ENCODE peak calls at places on chromosomes 7 and 10, in seven cellular contexts. One of them, this sample, is unnamed. For H3K4me1, the result is how much of the 10 kb centered on the place peaks cover.

GRCh38 chr7:47379629-47380324 is 202.1 kb downstream of the TNS3 start:
- DNase-seq in lower lobe of right lung: peak
- DNase-seq in cardiac muscle cell: peak
- DNase-seq in CD8-positive, alpha-beta memory T cell: no peak
- DNase-seq in ovary: peak
- DNase-seq in IMR-90: peak
- DNase-seq in neural progenitor cell: peak
- DNase-seq in this sample: peak

GRCh38 chr10:79084012-79084971 is 15.5 kb downstream of the ZMIZ1 start:
- DNase-seq in CD8-positive, alpha-beta memory T cell: no peak
- DNase-seq in lower lobe of right lung: peak
- DNase-seq in ovary: peak
- DNase-seq in cardiac muscle cell: no peak
- DNase-seq in neural progenitor cell: no peak
- DNase-seq in IMR-90: peak
- DNase-seq in this sample: no peak

GRCh38 chr7:68730871-68731403 is 867.3 kb upstream of the AUTS2 start:
- DNase-seq in lower lobe of right lung: peak
- DNase-seq in neural progenitor cell: no peak
- DNase-seq in IMR-90: no peak
- DNase-seq in cardiac muscle cell: no peak
- DNase-seq in CD8-positive, alpha-beta memory T cell: no peak
- DNase-seq in ovary: no peak
- DNase-seq in this sample: no peak

GRCh38 chr7:107471292-107472070 is 1.6 kb downstream of the GPR22 start:
- DNase-seq in neural progenitor cell: no peak
- DNase-seq in ovary: no peak
- DNase-seq in IMR-90: no peak
- DNase-seq in cardiac muscle cell: no peak
- DNase-seq in CD8-positive, alpha-beta memory T cell: no peak
- DNase-seq in lower lobe of right lung: no peak
- DNase-seq in this sample: no peak

GRCh38 chr7:27364344-27364758 is 121.7 kb downstream of the EVX1 start:
- DNase-seq in neural progenitor cell: no peak
- DNase-seq in CD8-positive, alpha-beta memory T cell: no peak
- DNase-seq in cardiac muscle cell: no peak
- DNase-seq in lower lobe of right lung: no peak
- DNase-seq in ovary: peak
- DNase-seq in IMR-90: peak
- DNase-seq in this sample: no peak

GRCh38 chr7:47514818-47515217 is 67.1 kb downstream of the TNS3 start:
- DNase-seq in neural progenitor cell: no peak
- DNase-seq in IMR-90: peak
- DNase-seq in cardiac muscle cell: no peak
- DNase-seq in ovary: peak
- DNase-seq in CD8-positive, alpha-beta memory T cell: no peak
- DNase-seq in lower lobe of right lung: no peak
- DNase-seq in this sample: no peak

GRCh38 chr7:70695804-70696104 is 436.2 kb upstream of the GALNT17 start:
- DNase-seq in IMR-90: no peak
- DNase-seq in ovary: no peak
- DNase-seq in CD8-positive, alpha-beta memory T cell: no peak
- DNase-seq in neural progenitor cell: peak
- DNase-seq in lower lobe of right lung: no peak
- DNase-seq in cardiac muscle cell: no peak
- DNase-seq in this sample: no peak

GRCh38 chr7:16684935-16685334 is 39.0 kb downstream of the BZW2 start:
- DNase-seq in lower lobe of right lung: no peak
- DNase-seq in ovary: no peak
- DNase-seq in IMR-90: no peak
- DNase-seq in cardiac muscle cell: no peak
- DNase-seq in neural progenitor cell: no peak
- DNase-seq in CD8-positive, alpha-beta memory T cell: no peak
- DNase-seq in this sample: no peak

GRCh38 chr10:11823122-11823988 is at the start of gene PROSER2:
- DNase-seq in cardiac muscle cell: peak
- DNase-seq in lower lobe of right lung: peak
- DNase-seq in IMR-90: peak
- DNase-seq in ovary: peak
- DNase-seq in neural progenitor cell: peak
- DNase-seq in CD8-positive, alpha-beta memory T cell: no peak
- DNase-seq in this sample: no peak

GRCh38 chr10:103703941-103704919 is 151.1 kb downstream of the SH3PXD2A start:
- DNase-seq in CD8-positive, alpha-beta memory T cell: no peak
- DNase-seq in neural progenitor cell: no peak
- DNase-seq in ovary: no peak
- DNase-seq in IMR-90: no peak
- DNase-seq in cardiac muscle cell: no peak
- DNase-seq in lower lobe of right lung: no peak
- DNase-seq in this sample: no peak

GRCh38 chr10:133035952-133036351 is 51.8 kb upstream of the ADGRA1 start:
- DNase-seq in lower lobe of right lung: no peak
- DNase-seq in neural progenitor cell: no peak
- DNase-seq in cardiac muscle cell: no peak
- DNase-seq in IMR-90: no peak
- DNase-seq in CD8-positive, alpha-beta memory T cell: no peak
- DNase-seq in ovary: no peak
- DNase-seq in this sample: no peak

GRCh38 chr7:150612925-150613324 is 19.3 kb downstream of the GIMAP6 start:
- DNase-seq in IMR-90: no peak
- DNase-seq in ovary: no peak
- DNase-seq in cardiac muscle cell: no peak
- DNase-seq in neural progenitor cell: no peak
- DNase-seq in lower lobe of right lung: no peak
- DNase-seq in CD8-positive, alpha-beta memory T cell: no peak
- DNase-seq in this sample: no peak

GRCh38 chr10:68900427-68901105 is 549 bp upstream of the DDX50 start:
- DNase-seq in ovary: peak
- DNase-seq in lower lobe of right lung: peak
- DNase-seq in IMR-90: peak
- DNase-seq in neural progenitor cell: no peak
- DNase-seq in CD8-positive, alpha-beta memory T cell: no peak
- DNase-seq in cardiac muscle cell: no peak
- DNase-seq in this sample: no peak

DNA sequence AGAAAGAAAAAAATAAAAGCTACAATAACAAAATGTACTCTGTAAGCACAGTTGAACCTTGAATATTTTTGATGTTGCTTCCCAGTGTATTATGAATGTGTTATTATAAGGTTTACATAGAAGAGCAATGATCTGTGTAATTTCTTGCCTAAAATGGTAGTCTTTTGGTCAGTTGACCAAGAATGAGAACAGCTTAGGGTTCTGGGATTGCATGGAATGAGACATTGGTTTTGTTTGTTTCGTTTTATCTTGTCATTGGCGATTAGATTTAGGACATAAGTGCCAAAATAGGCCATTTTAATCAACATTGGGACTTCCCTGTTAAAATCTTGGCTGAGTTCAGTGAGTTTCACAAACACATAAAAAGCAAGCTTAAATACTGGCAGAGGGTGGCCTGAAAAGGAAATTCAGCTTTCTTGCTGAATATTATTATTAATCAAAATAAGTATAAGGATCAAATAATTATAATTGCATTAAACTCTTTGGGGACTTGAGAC is 49.1 kb upstream of the GLCCI1 start:
- DNase-seq in cardiac muscle cell: no peak
- DNase-seq in neural progenitor cell: no peak
- DNase-seq in ovary: no peak
- DNase-seq in IMR-90: no peak
- DNase-seq in lower lobe of right lung: no peak
- DNase-seq in CD8-positive, alpha-beta memory T cell: no peak
- DNase-seq in this sample: no peak
- H3K27ac ChIP-seq in cardiac muscle cell: no peak
- H3K27ac ChIP-seq in neural progenitor cell: no peak
- H3K27ac ChIP-seq in ovary: no peak
- H3K27ac ChIP-seq in IMR-90: no peak
- H3K27ac ChIP-seq in lower lobe of right lung: no peak
- H3K27ac ChIP-seq in CD8-positive, alpha-beta memory T cell: no peak
- H3K27ac ChIP-seq in this sample: no peak

DNA sequence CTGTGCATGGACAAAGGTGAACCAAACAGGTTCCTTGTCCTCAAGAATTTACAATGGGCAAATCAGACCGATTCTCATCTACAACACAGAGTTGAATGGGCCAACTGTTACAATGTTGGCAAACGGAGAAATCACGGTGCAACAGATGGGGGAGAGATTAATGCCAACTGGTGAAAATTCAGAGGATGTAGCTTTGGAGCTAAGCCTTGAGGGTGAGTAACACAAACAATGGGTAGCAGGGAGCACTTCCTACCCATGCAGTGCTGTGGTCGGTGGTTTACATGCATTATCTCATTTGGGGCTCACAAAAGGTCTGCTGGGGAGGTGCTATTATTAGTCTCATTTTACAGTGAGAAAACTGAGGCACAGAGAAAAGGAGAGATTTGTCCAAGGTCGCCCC is 902 bp upstream of the NFE2L3 start:
- DNase-seq in ovary: no peak
- DNase-seq in cardiac muscle cell: no peak
- DNase-seq in CD8-positive, alpha-beta memory T cell: no peak
- DNase-seq in neural progenitor cell: no peak
- DNase-seq in IMR-90: no peak
- DNase-seq in lower lobe of right lung: no peak
- DNase-seq in this sample: no peak
- H3K4me3 ChIP-seq in ovary: no peak
- H3K4me3 ChIP-seq in cardiac muscle cell: no peak
- H3K4me3 ChIP-seq in CD8-positive, alpha-beta memory T cell: no peak
- H3K4me3 ChIP-seq in neural progenitor cell: no peak
- H3K4me3 ChIP-seq in IMR-90: no peak
- H3K4me3 ChIP-seq in lower lobe of right lung: no peak
- H3K4me3 ChIP-seq in this sample: no peak

GRCh38 chr7:88083883-88084282 is 136.0 kb downstream of the SRI start:
- DNase-seq in ovary: no peak
- DNase-seq in neural progenitor cell: no peak
- DNase-seq in cardiac muscle cell: no peak
- DNase-seq in CD8-positive, alpha-beta memory T cell: no peak
- DNase-seq in IMR-90: no peak
- DNase-seq in lower lobe of right lung: no peak
- DNase-seq in this sample: no peak
- H3K4me1 ChIP-seq in ovary: under half
- H3K4me1 ChIP-seq in neural progenitor cell: under half
- H3K4me1 ChIP-seq in cardiac muscle cell: under half
- H3K4me1 ChIP-seq in CD8-positive, alpha-beta memory T cell: under half
- H3K4me1 ChIP-seq in IMR-90: under half
- H3K4me1 ChIP-seq in lower lobe of right lung: under half
- H3K4me1 ChIP-seq in this sample: under half

GRCh38 chr10:4688168-4688567 is 137.8 kb upstream of the AKR1E2 start:
- DNase-seq in lower lobe of right lung: no peak
- DNase-seq in cardiac muscle cell: no peak
- DNase-seq in IMR-90: no peak
- DNase-seq in neural progenitor cell: no peak
- DNase-seq in ovary: no peak
- DNase-seq in CD8-positive, alpha-beta memory T cell: no peak
- DNase-seq in this sample: no peak
- H3K27ac ChIP-seq in lower lobe of right lung: no peak
- H3K27ac ChIP-seq in cardiac muscle cell: no peak
- H3K27ac ChIP-seq in IMR-90: no peak
- H3K27ac ChIP-seq in neural progenitor cell: no peak
- H3K27ac ChIP-seq in ovary: no peak
- H3K27ac ChIP-seq in CD8-positive, alpha-beta memory T cell: no peak
- H3K27ac ChIP-seq in this sample: no peak

GRCh38 chr7:43584200-43584586 is 1.3 kb downstream of the STK17A start:
- DNase-seq in ovary: peak
- DNase-seq in cardiac muscle cell: peak
- DNase-seq in lower lobe of right lung: no peak
- DNase-seq in neural progenitor cell: peak
- DNase-seq in IMR-90: peak
- DNase-seq in CD8-positive, alpha-beta memory T cell: no peak
- DNase-seq in this sample: no peak

GRCh38 chr7:43582503-43583423 is at the start of gene STK17A:
- DNase-seq in lower lobe of right lung: peak
- DNase-seq in neural progenitor cell: peak
- DNase-seq in ovary: peak
- DNase-seq in IMR-90: peak
- DNase-seq in cardiac muscle cell: peak
- DNase-seq in CD8-positive, alpha-beta memory T cell: peak
- DNase-seq in this sample: peak

GRCh38 chr7:43583424-43584199 is 704 bp downstream of the STK17A start:
- DNase-seq in ovary: peak
- DNase-seq in cardiac muscle cell: peak
- DNase-seq in lower lobe of right lung: peak
- DNase-seq in neural progenitor cell: peak
- DNase-seq in IMR-90: peak
- DNase-seq in CD8-positive, alpha-beta memory T cell: peak
- DNase-seq in this sample: no peak

GRCh38 chr7:43586251-43586900 is 3.5 kb downstream of the STK17A start:
- DNase-seq in ovary: no peak
- DNase-seq in neural progenitor cell: no peak
- DNase-seq in IMR-90: peak
- DNase-seq in cardiac muscle cell: no peak
- DNase-seq in lower lobe of right lung: no peak
- DNase-seq in CD8-positive, alpha-beta memory T cell: no peak
- DNase-seq in this sample: no peak

DNA sequence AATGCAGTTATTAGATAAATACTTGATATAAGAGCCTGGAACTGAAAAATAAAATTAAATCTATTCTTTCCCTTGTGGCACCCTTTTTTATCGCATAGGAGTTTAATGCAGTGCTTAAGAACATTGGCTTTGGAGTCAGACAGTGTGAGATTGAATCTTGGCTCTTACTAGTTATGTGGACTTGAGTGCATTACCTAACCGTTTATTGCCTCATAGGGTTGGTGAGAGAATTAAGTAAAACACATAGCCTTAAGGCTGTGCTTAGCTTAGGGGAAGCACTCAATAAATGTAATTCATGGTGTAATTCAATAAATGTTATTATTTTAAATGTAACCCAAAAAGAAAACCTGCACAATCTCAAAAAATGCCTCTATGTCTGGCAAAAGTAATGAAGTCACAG is 2.6 kb downstream of the STK17A start:
- DNase-seq in CD8-positive, alpha-beta memory T cell: no peak
- DNase-seq in lower lobe of right lung: no peak
- DNase-seq in neural progenitor cell: no peak
- DNase-seq in IMR-90: peak
- DNase-seq in ovary: no peak
- DNase-seq in cardiac muscle cell: no peak
- DNase-seq in this sample: no peak
- H3K4me3 ChIP-seq in CD8-positive, alpha-beta memory T cell: peak
- H3K4me3 ChIP-seq in lower lobe of right lung: peak
- H3K4me3 ChIP-seq in neural progenitor cell: no peak
- H3K4me3 ChIP-seq in IMR-90: peak
- H3K4me3 ChIP-seq in ovary: no peak
- H3K4me3 ChIP-seq in cardiac muscle cell: no peak
- H3K4me3 ChIP-seq in this sample: no peak

GRCh38 chr7:142793156-142793555 is 22.4 kb downstream of the PRSS2 start:
- DNase-seq in ovary: no peak
- DNase-seq in neural progenitor cell: no peak
- DNase-seq in lower lobe of right lung: no peak
- DNase-seq in CD8-positive, alpha-beta memory T cell: no peak
- DNase-seq in cardiac muscle cell: no peak
- DNase-seq in IMR-90: no peak
- DNase-seq in this sample: no peak

GRCh38 chr7:142796501-142797341 is 26.0 kb downstream of the PRSS2 start:
- DNase-seq in CD8-positive, alpha-beta memory T cell: no peak
- DNase-seq in neural progenitor cell: peak
- DNase-seq in IMR-90: no peak
- DNase-seq in ovary: no peak
- DNase-seq in lower lobe of right lung: no peak
- DNase-seq in cardiac muscle cell: peak
- DNase-seq in this sample: no peak

GRCh38 chr7:142797342-142797798 is 26.6 kb downstream of the PRSS2 start:
- DNase-seq in neural progenitor cell: peak
- DNase-seq in lower lobe of right lung: no peak
- DNase-seq in IMR-90: no peak
- DNase-seq in cardiac muscle cell: no peak
- DNase-seq in CD8-positive, alpha-beta memory T cell: no peak
- DNase-seq in ovary: no peak
- DNase-seq in this sample: no peak

GRCh38 chr7:142796001-142796500 is 25.3 kb downstream of the PRSS2 start:
- DNase-seq in neural progenitor cell: peak
- DNase-seq in CD8-positive, alpha-beta memory T cell: no peak
- DNase-seq in IMR-90: no peak
- DNase-seq in ovary: no peak
- DNase-seq in lower lobe of right lung: no peak
- DNase-seq in cardiac muscle cell: no peak
- DNase-seq in this sample: no peak

GRCh38 chr7:142795339-142795863 is 24.6 kb downstream of the PRSS2 start:
- DNase-seq in cardiac muscle cell: no peak
- DNase-seq in IMR-90: no peak
- DNase-seq in neural progenitor cell: no peak
- DNase-seq in ovary: no peak
- DNase-seq in CD8-positive, alpha-beta memory T cell: peak
- DNase-seq in lower lobe of right lung: no peak
- DNase-seq in this sample: no peak
- H3K4me1 ChIP-seq in cardiac muscle cell: under half
- H3K4me1 ChIP-seq in IMR-90: under half
- H3K4me1 ChIP-seq in neural progenitor cell: under half
- H3K4me1 ChIP-seq in ovary: under half
- H3K4me1 ChIP-seq in CD8-positive, alpha-beta memory T cell: under half
- H3K4me1 ChIP-seq in lower lobe of right lung: under half
- H3K4me1 ChIP-seq in this sample: under half